ENCODE peak calls at places on chromosomes 16 and 17, in eight cellular contexts. J is HT1080; O is cardiac muscle cell; G is heart left ventricle; M is hypothalamus; L is NB4; T is naive thymus-derived CD4-positive, alpha-beta T cell; D is ovary. R is an unnamed sample.

GRCh38 chr16:641326-642188 is at the start of gene MCRIP2:
- DNase-seq in J (peak; percentile 81), O (peak; percentile 84), G (peak; percentile 96), M (peak; percentile 17), L (peak; percentile 90), T (peak; percentile 90), D (peak; percentile 91), R (peak; percentile 86)

GRCh38 chr16:4313563-4314531 is 2.0 kb upstream of the GLIS2 start:
- DNase-seq in J (no peak), O (peak; percentile 66), G (no peak), M (no peak), L (peak; percentile 58), T (peak; percentile 29), D (peak; percentile 57), R (peak; percentile 85)

GRCh38 chr17:44385287-44386181 is 3.9 kb downstream of the ITGA2B start:
- DNase-seq in J (no peak), O (peak; percentile 82), G (peak; percentile 75), M (no peak), L (peak; percentile 81), T (peak; percentile 91), D (peak; percentile 92), R (peak; percentile 79)

GRCh38 chr17:6041261-6041660 is 28.9 kb upstream of the WSCD1 start:
- DNase-seq in J (no peak), O (no peak), G (no peak), M (no peak), L (no peak), T (no peak), D (no peak), R (no peak)

GRCh38 chr16:5850632-5851175 is 753.1 kb upstream of the EEF2KMT start:
- DNase-seq in J (no peak), O (no peak), G (no peak), M (no peak), L (no peak), T (no peak), D (no peak), R (no peak)

GRCh38 chr17:41800601-41801373 is 11.0 kb downstream of the P3H4 start:
- DNase-seq in J (no peak), O (peak; percentile 47), G (peak; percentile 29), M (no peak), L (no peak), T (no peak), D (no peak), R (peak; percentile 37)

GRCh38 chr16:3112058-3112880 is at the start of gene ZNF205:
- DNase-seq in J (peak; percentile 75), O (peak; percentile 78), G (peak; percentile 87), M (peak; percentile 18), L (no peak), T (no peak), D (peak; percentile 83), R (peak; percentile 87)

GRCh38 chr17:64641499-64641898 is 20.6 kb downstream of the SMURF2 start:
- DNase-seq in J (peak; percentile 58), O (peak; percentile 87), G (no peak), M (no peak), L (peak; percentile 28), T (no peak), D (no peak), R (peak; percentile 20)

GRCh38 chr16:72508196-72508595 is 336.2 kb upstream of the PMFBP1 start:
- DNase-seq in J (no peak), O (no peak), G (no peak), M (no peak), L (no peak), T (no peak), D (no peak), R (no peak)

GRCh38 chr16:20987049-20987448 is 86.5 kb downstream of the LYRM1 start:
- DNase-seq in J (no peak), O (no peak), G (no peak), M (no peak), L (no peak), T (no peak), D (no peak), R (no peak)

GRCh38 chr17:79757140-79757745 is 20.7 kb upstream of the CBX2 start:
- DNase-seq in J (no peak), O (no peak), G (no peak), M (no peak), L (no peak), T (no peak), D (no peak), R (no peak)

GRCh38 chr17:80773243-80773991 is 218.2 kb upstream of the CHMP6 start:
- DNase-seq in J (no peak), O (no peak), G (peak; percentile 67), M (peak; percentile 24), L (no peak), T (no peak), D (no peak), R (peak; percentile 38)

GRCh38 chr16:4330277-4330882 is 14.5 kb downstream of the GLIS2 start:
- DNase-seq in J (peak; percentile 57), O (peak; percentile 80), G (peak; percentile 88), M (peak; percentile 10), L (peak; percentile 71), T (peak; percentile 82), D (peak; percentile 88), R (peak; percentile 84)

GRCh38 chr16:88921603-88921995 is 55.1 kb upstream of the PABPN1L start:
- DNase-seq in J (no peak), O (no peak), G (no peak), M (no peak), L (no peak), T (no peak), D (no peak), R (no peak)

GRCh38 chr16:50002190-50002589 is 22.8 kb upstream of the CNEP1R1 start:
- DNase-seq in J (no peak), O (no peak), G (no peak), M (no peak), L (no peak), T (no peak), D (no peak), R (no peak)

GRCh38 chr16:71542377-71542776 is 16.2 kb downstream of the CHST4 start:
- DNase-seq in J (peak; percentile 18), O (peak; percentile 55), G (peak; percentile 32), M (no peak), L (peak; percentile 77), T (peak; percentile 52), D (no peak), R (peak; percentile 27)

GRCh38 chr17:76485569-76485968 is 15.7 kb downstream of the RHBDF2 start:
- DNase-seq in J (no peak), O (peak; percentile 31), G (peak; percentile 64), M (no peak), L (no peak), T (no peak), D (no peak), R (no peak)

GRCh38 chr17:77319211-77320031 is 178.7 kb downstream of the SEC14L1 start:
- DNase-seq in J (peak; percentile 88), O (peak; percentile 82), G (peak; percentile 91), M (no peak), L (peak; percentile 93), T (peak; percentile 68), D (peak; percentile 73), R (no peak)

GRCh38 chr17:5500247-5500803 is 14.0 kb downstream of the MIS12 start:
- DNase-seq in J (no peak), O (no peak), G (no peak), M (no peak), L (no peak), T (no peak), D (no peak), R (peak; percentile 70)

R was measured in retina.